ENCODE peak calls at places on chromosome 19, in seven cellular contexts. G is lung, U is neural progenitor cell, Z is thoracic aorta, K is left ventricle myocardium inferior, Y is fibroblast of lung, D is heart left ventricle. B is an unnamed sample.

GRCh38 chr19:16588089-16588823 is 16.0 kb upstream of the SLC35E1 start:
- DNase-seq in Y (peak; percentile 50), K (no peak), G (no peak), U (no peak), D (no peak), Z (no peak), B (peak; percentile 34)

GRCh38 chr19:2399582-2399981 is 27.8 kb downstream of the TIMM13 start:
- DNase-seq in Z (no peak), D (no peak), U (no peak), Y (no peak), G (no peak), K (no peak), B (no peak)

GRCh38 chr19:50192463-50193211 is 10.8 kb upstream of the MYH14 start:
- DNase-seq in U (no peak), D (no peak), Z (no peak), K (no peak), Y (no peak), G (no peak), B (no peak)

GRCh38 chr19:6802336-6803035 is 30.0 kb downstream of the VAV1 start:
- DNase-seq in G (peak; percentile 53), U (peak; percentile 7), K (peak; percentile 30), D (peak; percentile 33), Y (no peak), Z (no peak), B (peak; percentile 10)

GRCh38 chr19:16654151-16654550 is 5.8 kb downstream of the SMIM7 start:
- DNase-seq in D (no peak), Z (no peak), G (no peak), U (no peak), Y (no peak), K (no peak), B (no peak)

GRCh38 chr19:18017275-18018083 is 9.5 kb downstream of the ARRDC2 start:
- DNase-seq in K (no peak), Z (no peak), D (peak; percentile 34), Y (no peak), U (no peak), G (no peak), B (peak; percentile 25)

GRCh38 chr19:12913011-12913561 is 6.0 kb downstream of the SYCE2 start:
- DNase-seq in G (no peak), D (peak; percentile 73), Y (peak; percentile 59), Z (no peak), K (peak; percentile 77), U (peak; percentile 84), B (peak; percentile 71)

GRCh38 chr19:27971071-27971470 is 1241.9 kb downstream of the UQCRFS1 start:
- DNase-seq in G (no peak), Y (peak; percentile 88), U (peak; percentile 86), D (no peak), Z (no peak), K (no peak), B (no peak)

GRCh38 chr19:44643605-44644390 is at the start of gene PVR:
- DNase-seq in K (peak; percentile 78), G (peak; percentile 74), D (peak; percentile 75), Z (peak; percentile 26), U (peak; percentile 78), Y (peak; percentile 75), B (peak; percentile 81)

GRCh38 chr19:45616709-45617027 is 14.7 kb upstream of the GPR4 start:
- DNase-seq in U (no peak), D (no peak), Z (no peak), Y (no peak), G (no peak), K (no peak), B (no peak)

GRCh38 chr19:48595833-48596232 is 10.7 kb upstream of the SPACA4 start:
- DNase-seq in Z (no peak), K (no peak), Y (no peak), U (no peak), G (no peak), D (no peak), B (no peak)

GRCh38 chr19:1057185-1057857 is 9.6 kb upstream of the ARHGAP45 start:
- DNase-seq in K (no peak), Y (peak; percentile 67), D (no peak), G (no peak), U (peak; percentile 75), Z (no peak), B (no peak)

GRCh38 chr19:3547301-3547731 is 8.3 kb downstream of the TEKTIP1 start:
- DNase-seq in D (no peak), K (no peak), Z (no peak), U (peak; percentile 27), Y (no peak), G (no peak), B (no peak)

GRCh38 chr19:54014920-54015560 is 23.6 kb downstream of the CACNG6 start:
- DNase-seq in Y (no peak), G (no peak), Z (no peak), D (no peak), U (no peak), K (no peak), B (no peak)

GRCh38 chr19:3612330-3612729 is 5.7 kb upstream of the TBXA2R start:
- DNase-seq in Y (no peak), G (no peak), K (no peak), D (no peak), U (no peak), Z (no peak), B (no peak)

GRCh38 chr19:18782559-18783225 is 8.4 kb downstream of the COMP start:
- DNase-seq in U (no peak), G (no peak), D (no peak), Y (no peak), K (no peak), Z (no peak), B (no peak)

GRCh38 chr19:662207-662961 is 630 bp downstream of the RNF126 start:
- DNase-seq in K (no peak), U (peak; percentile 55), D (no peak), G (no peak), Z (no peak), Y (peak; percentile 51), B (no peak)

DNA sequence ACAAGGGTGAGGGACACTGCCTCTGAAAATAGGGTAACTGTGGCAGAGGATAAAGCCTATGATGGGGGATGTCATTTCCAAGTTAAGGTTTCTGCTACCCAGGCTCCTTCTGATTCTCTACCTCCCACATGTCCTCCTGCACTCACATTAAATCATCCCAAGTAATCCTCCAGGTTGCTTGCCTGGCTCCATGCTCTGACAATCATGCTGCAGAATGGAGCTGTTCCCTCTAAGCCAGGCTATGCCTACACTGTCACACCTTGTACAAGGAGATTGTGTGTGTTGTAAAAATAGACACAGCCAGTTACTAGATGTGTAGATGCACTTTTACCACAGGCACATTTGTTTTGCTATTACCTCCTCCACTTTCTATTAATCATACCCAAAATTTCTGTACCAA is 8.0 kb downstream of the ZNF416 start:
- DNase-seq in U (no peak), Y (no peak), G (no peak), K (no peak), Z (no peak), D (no peak), B (no peak)
- H3K9me3 ChIP-seq in U (peaks cover 30% of the 10 kb centered on the region), Y (peaks cover 18% of the 10 kb centered on the region), G (peaks cover 80% of the 10 kb centered on the region), K (peaks cover 100% of the 10 kb centered on the region), Z (peaks cover 98% of the 10 kb centered on the region), D (peaks cover 100% of the 10 kb centered on the region), B (peaks cover 100% of the 10 kb centered on the region)

GRCh38 chr19:14406645-14407331 is 12.4 kb downstream of the DDX39A start:
- DNase-seq in Z (no peak), U (no peak), Y (no peak), D (no peak), G (no peak), K (no peak), B (no peak)
- H3K4me1 ChIP-seq in Z (no peaks in the 10 kb centered on the region), U (no peaks in the 10 kb centered on the region), Y (no peaks in the 10 kb centered on the region), D (peaks cover 6% of the 10 kb centered on the region), G (no peaks in the 10 kb centered on the region), K (peaks cover 12% of the 10 kb centered on the region), B (no peaks in the 10 kb centered on the region)

DNA sequence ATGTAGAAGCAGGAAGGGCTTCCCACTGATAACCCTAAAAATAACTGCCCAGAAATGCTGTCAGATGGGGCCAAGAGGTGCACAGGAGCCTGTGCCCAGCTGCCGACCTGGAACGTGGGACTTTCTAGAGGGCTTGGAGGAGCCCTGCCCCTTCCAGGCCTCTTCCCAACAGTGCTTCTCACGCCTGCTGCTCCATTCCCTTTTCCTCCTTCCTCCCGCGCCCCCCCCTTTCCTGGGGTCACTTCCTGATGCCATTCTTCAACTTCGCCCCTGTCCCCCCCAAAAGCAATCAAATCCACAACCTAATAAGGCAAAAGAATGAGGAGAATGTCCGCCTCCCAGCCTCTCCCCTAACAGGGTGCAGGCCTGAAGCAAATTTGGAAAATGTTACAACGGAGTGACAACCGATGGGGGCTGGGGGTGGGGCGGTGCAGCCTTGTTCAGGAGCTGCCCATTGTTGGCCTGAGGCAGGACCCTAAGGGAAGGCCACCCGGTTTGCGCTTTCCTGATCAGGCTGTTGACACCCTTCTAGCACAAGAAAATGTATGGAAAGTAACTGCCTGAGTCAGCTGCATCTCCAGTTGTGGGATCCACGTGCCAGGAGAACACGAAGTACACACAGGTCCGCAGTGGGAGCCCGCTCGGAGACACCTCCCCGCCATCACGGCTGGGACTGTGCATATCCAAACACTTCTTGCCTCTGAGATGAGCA is 18.7 kb downstream of the ACTN4 start:
- DNase-seq in K (peak; percentile 73), U (peak; percentile 85), D (peak; percentile 85), G (peak; percentile 83), Y (peak; percentile 79), Z (no peak), B (peak; percentile 55)
- TF ChIP-seq CTCF in K (no peak), U (no peak), D (no peak), G (no peak), Y (no peak), Z (no peak), B (no peak)

GRCh38 chr19:55465460-55466245 is 1.1 kb upstream of the C19orf85 start:
- DNase-seq in Z (no peak), D (no peak), G (no peak), U (no peak), K (no peak), Y (no peak), B (peak; percentile 1)
- H3K9me3 ChIP-seq in Z (no peaks in the 10 kb centered on the region), D (no peaks in the 10 kb centered on the region), G (no peaks in the 10 kb centered on the region), U (no peaks in the 10 kb centered on the region), K (no peaks in the 10 kb centered on the region), Y (no peaks in the 10 kb centered on the region), B (no peaks in the 10 kb centered on the region)

GRCh38 chr19:21110183-21110582 is 28.2 kb downstream of the ZNF714 start:
- DNase-seq in Y (no peak), D (no peak), G (no peak), K (no peak), U (no peak), Z (no peak), B (no peak)
- H3K4me1 ChIP-seq in Y (no peaks in the 10 kb centered on the region), D (no peaks in the 10 kb centered on the region), G (no peaks in the 10 kb centered on the region), K (no peaks in the 10 kb centered on the region), U (no peaks in the 10 kb centered on the region), Z (no peaks in the 10 kb centered on the region), B (no peaks in the 10 kb centered on the region)

DNA sequence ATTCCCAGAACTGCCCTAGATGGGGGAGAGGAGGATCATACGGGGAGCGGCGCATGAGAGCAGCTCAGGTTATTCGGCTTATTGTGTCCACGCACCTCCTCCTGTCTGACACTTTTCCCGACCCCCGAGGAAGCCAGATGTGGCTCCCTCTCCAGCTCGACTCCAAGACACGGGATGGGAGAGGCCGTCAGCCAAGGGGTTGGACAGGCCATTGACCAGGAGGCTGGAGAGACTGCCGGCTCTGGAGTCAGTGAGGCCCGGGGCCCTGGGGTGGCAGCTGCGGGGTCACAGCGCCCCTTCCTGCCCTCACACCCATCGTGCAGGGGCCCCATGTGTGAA is 2.9 kb downstream of the DMKN start:
- DNase-seq in Z (no peak), K (no peak), G (no peak), U (no peak), D (no peak), Y (no peak), B (no peak)
- TF ChIP-seq CTCF in Z (no peak), K (peak; percentile 22), G (no peak), U (no peak), D (peak; percentile 2), Y (no peak), B (no peak)